ENCODE peak calls at places on chromosomes 11 and 22, in six cellular contexts. C is naive thymus-derived CD8-positive, alpha-beta T cell; B is NCI-H748 treated with DMSO at 0.1 percent for 48 hours; F is NCI-H1694; U is right cardiac atrium; Y is retina. V is an unnamed sample.

GRCh38 chr11:63663809-63664208 is 7.4 kb downstream of the ATL3 start:
- DNase-seq in C (no peak), Y (no peak), F (no peak), U (no peak), B (no peak), V (no peak)

GRCh38 chr11:35236667-35237003 is 97.7 kb downstream of the CD44 start:
- DNase-seq in C (no peak), B (no peak), Y (no peak), U (no peak), F (no peak), V (peak)

GRCh38 chr11:102220728-102221467 is 96.4 kb upstream of the BIRC3 start:
- DNase-seq in F (no peak), U (no peak), B (no peak), Y (no peak), C (no peak), V (no peak)

GRCh38 chr11:13207665-13208594 is 69.7 kb upstream of the BMAL1 start:
- DNase-seq in C (no peak), U (peak), F (no peak), B (peak), Y (no peak), V (no peak)

GRCh38 chr11:116913000-116913399 is 75.6 kb upstream of the APOA1 start:
- DNase-seq in B (no peak), F (no peak), Y (no peak), U (no peak), C (no peak), V (no peak)

GRCh38 chr11:72229925-72230763 is 5.6 kb downstream of the INPPL1 start:
- DNase-seq in B (no peak), C (no peak), Y (no peak), U (peak), F (no peak), V (no peak)

GRCh38 chr11:3865388-3866193 is 10.1 kb downstream of the STIM1 start:
- DNase-seq in B (no peak), F (no peak), U (no peak), C (no peak), Y (no peak), V (no peak)

GRCh38 chr11:29676993-29677392 is 339.8 kb downstream of the KCNA4 start:
- DNase-seq in C (no peak), U (no peak), F (no peak), Y (no peak), B (no peak), V (no peak)

GRCh38 chr22:50672041-50672440 is 582 bp upstream of the SHANK3 start:
- DNase-seq in U (no peak), Y (no peak), F (no peak), B (no peak), C (no peak), V (no peak)

GRCh38 chr22:42933783-42934144 is 76.7 kb upstream of the ARFGAP3 start:
- DNase-seq in F (no peak), U (no peak), Y (no peak), B (no peak), C (no peak), V (no peak)

GRCh38 chr22:40325315-40325714 is 21.0 kb upstream of the ADSL start:
- DNase-seq in Y (no peak), B (no peak), F (no peak), U (no peak), C (peak), V (no peak)

GRCh38 chr22:37464181-37464580 is 22.0 kb downstream of the MFNG start:
- DNase-seq in B (no peak), Y (no peak), F (peak), U (no peak), C (no peak), V (no peak)

GRCh38 chr11:99584822-99585221 is 564.1 kb downstream of the CNTN5 start:
- DNase-seq in F (no peak), C (no peak), Y (no peak), B (no peak), U (no peak), V (no peak)